ENCODE peak calls at places on chromosomes 4 and X, in six cellular contexts. One of them, this sample, is unnamed.

GRCh38 chr4:53717064-53717549 is 125.8 kb upstream of the LNX1 start:
- DNase-seq in EH: peak; percentile 50
- DNase-seq in A549: no peak
- DNase-seq in fibroblast of pulmonary artery: no peak
- DNase-seq in fibroblast of lung: peak; percentile 56
- DNase-seq in GM04504: no peak
- DNase-seq in this sample: no peak

GRCh38 chr4:6343950-6344408 is 74.3 kb downstream of the WFS1 start:
- DNase-seq in EH: peak; percentile 42
- DNase-seq in A549: peak; percentile 85
- DNase-seq in fibroblast of pulmonary artery: peak; percentile 10
- DNase-seq in fibroblast of lung: peak; percentile 82
- DNase-seq in GM04504: peak; percentile 34
- DNase-seq in this sample: peak; percentile 17

GRCh38 chr4:143559757-143560147 is 46.2 kb downstream of the SMARCA5 start:
- DNase-seq in EH: no peak
- DNase-seq in A549: no peak
- DNase-seq in fibroblast of pulmonary artery: no peak
- DNase-seq in fibroblast of lung: no peak
- DNase-seq in GM04504: no peak
- DNase-seq in this sample: no peak

GRCh38 chr4:19776929-19777328 is 474.8 kb upstream of the SLIT2 start:
- DNase-seq in EH: peak; percentile 27
- DNase-seq in A549: no peak
- DNase-seq in fibroblast of pulmonary artery: peak; percentile 49
- DNase-seq in fibroblast of lung: peak; percentile 47
- DNase-seq in GM04504: no peak
- DNase-seq in this sample: peak; percentile 38

GRCh38 chrX:130176354-130176776 is 4.6 kb downstream of the RAB33A start:
- DNase-seq in EH: peak; percentile 27
- DNase-seq in A549: no peak
- DNase-seq in fibroblast of pulmonary artery: no peak
- DNase-seq in fibroblast of lung: peak; percentile 11
- DNase-seq in GM04504: no peak
- DNase-seq in this sample: no peak

GRCh38 chr4:76526585-76526990 is 91.6 kb downstream of the SHROOM3 start:
- DNase-seq in EH: peak; percentile 31
- DNase-seq in A549: peak; percentile 29
- DNase-seq in fibroblast of pulmonary artery: peak; percentile 77
- DNase-seq in fibroblast of lung: peak; percentile 79
- DNase-seq in GM04504: no peak
- DNase-seq in this sample: peak; percentile 85

GRCh38 chr4:153728151-153728550 is 31.7 kb downstream of the RNF175 start:
- DNase-seq in EH: no peak
- DNase-seq in A549: no peak
- DNase-seq in fibroblast of pulmonary artery: no peak
- DNase-seq in fibroblast of lung: no peak
- DNase-seq in GM04504: no peak
- DNase-seq in this sample: no peak

GRCh38 chr4:40969499-40969898 is 219.7 kb downstream of the NSUN7 start:
- DNase-seq in EH: no peak
- DNase-seq in A549: no peak
- DNase-seq in fibroblast of pulmonary artery: no peak
- DNase-seq in fibroblast of lung: no peak
- DNase-seq in GM04504: no peak
- DNase-seq in this sample: no peak

This sample was measured in astrocyte of the hippocampus.